ENCODE peak calls at places on chromosomes 3 and 15, in four cellular contexts. One of them, this sample, is unnamed.

GRCh38 chr15:80234883-80235282 is 17.1 kb downstream of the CTXND1 start:
- DNase-seq in tibial nerve: no peak
- DNase-seq in H1: peak
- DNase-seq in ascending aorta: no peak
- DNase-seq in this sample: no peak

GRCh38 chr3:107740992-107741896 is 218.5 kb downstream of the BBX start:
- DNase-seq in H1: no peak
- DNase-seq in ascending aorta: no peak
- DNase-seq in tibial nerve: no peak
- DNase-seq in this sample: no peak

GRCh38 chr3:101913173-101913572 is 63.9 kb downstream of the NFKBIZ start:
- DNase-seq in ascending aorta: no peak
- DNase-seq in H1: no peak
- DNase-seq in tibial nerve: no peak
- DNase-seq in this sample: no peak

GRCh38 chr3:25849101-25849500 is 59.2 kb downstream of the OXSM start:
- DNase-seq in ascending aorta: no peak
- DNase-seq in H1: no peak
- DNase-seq in tibial nerve: no peak
- DNase-seq in this sample: no peak

GRCh38 chr3:14216257-14217048 is 37.8 kb downstream of the LSM3 start:
- DNase-seq in tibial nerve: no peak
- DNase-seq in ascending aorta: peak
- DNase-seq in H1: peak
- DNase-seq in this sample: peak

GRCh38 chr3:67458406-67458805 is 196.0 kb downstream of the SUCLG2 start:
- DNase-seq in tibial nerve: no peak
- DNase-seq in ascending aorta: no peak
- DNase-seq in H1: no peak
- DNase-seq in this sample: no peak

GRCh38 chr15:40744810-40745152 is 10.3 kb downstream of the RMDN3 start:
- DNase-seq in tibial nerve: no peak
- DNase-seq in ascending aorta: no peak
- DNase-seq in H1: no peak
- DNase-seq in this sample: no peak

GRCh38 chr3:65728138-65728537 is 310.6 kb downstream of the MAGI1 start:
- DNase-seq in H1: no peak
- DNase-seq in ascending aorta: no peak
- DNase-seq in tibial nerve: no peak
- DNase-seq in this sample: no peak

GRCh38 chr3:27712136-27713065 is 9.7 kb downstream of the EOMES start:
- DNase-seq in tibial nerve: peak
- DNase-seq in ascending aorta: no peak
- DNase-seq in H1: peak
- DNase-seq in this sample: peak

DNA sequence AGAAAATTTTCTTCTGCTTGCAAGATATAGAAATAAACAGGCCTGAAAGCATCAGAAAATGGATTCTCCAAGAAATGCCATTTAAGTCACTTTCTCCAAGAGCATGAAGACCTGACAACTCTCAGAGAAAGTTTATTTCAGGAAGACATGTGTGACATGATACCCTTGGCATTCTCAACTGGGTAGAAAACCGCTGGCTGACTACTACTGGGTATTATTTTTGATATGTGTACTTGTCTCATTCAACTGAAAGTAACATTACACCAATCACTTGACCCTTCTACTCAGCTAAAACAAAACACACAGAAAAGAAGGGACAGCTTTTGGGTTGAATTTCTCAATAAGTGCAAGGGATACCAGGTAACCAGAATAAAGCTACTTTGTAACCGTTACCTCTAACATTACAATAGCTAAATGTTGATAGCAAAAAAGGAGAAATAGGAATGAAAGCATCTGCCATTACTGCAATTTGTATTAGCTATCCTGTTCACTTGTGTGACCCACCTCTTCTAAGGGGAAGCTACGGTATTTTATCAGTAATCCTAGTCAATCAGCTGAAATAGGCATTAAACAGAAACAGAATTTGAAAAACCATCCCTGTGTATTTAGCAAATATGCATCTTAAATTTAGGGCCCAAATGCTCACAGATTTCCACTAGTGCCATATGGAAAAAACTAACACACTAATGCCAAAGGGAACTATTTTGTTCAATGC is 7.3 kb downstream of the TRA2B start:
- DNase-seq in ascending aorta: no peak
- DNase-seq in H1: no peak
- DNase-seq in tibial nerve: no peak
- DNase-seq in this sample: no peak
- H3K27ac ChIP-seq in ascending aorta: peak
- H3K27ac ChIP-seq in H1: no peak
- H3K27ac ChIP-seq in tibial nerve: no peak
- H3K27ac ChIP-seq in this sample: no peak

DNA sequence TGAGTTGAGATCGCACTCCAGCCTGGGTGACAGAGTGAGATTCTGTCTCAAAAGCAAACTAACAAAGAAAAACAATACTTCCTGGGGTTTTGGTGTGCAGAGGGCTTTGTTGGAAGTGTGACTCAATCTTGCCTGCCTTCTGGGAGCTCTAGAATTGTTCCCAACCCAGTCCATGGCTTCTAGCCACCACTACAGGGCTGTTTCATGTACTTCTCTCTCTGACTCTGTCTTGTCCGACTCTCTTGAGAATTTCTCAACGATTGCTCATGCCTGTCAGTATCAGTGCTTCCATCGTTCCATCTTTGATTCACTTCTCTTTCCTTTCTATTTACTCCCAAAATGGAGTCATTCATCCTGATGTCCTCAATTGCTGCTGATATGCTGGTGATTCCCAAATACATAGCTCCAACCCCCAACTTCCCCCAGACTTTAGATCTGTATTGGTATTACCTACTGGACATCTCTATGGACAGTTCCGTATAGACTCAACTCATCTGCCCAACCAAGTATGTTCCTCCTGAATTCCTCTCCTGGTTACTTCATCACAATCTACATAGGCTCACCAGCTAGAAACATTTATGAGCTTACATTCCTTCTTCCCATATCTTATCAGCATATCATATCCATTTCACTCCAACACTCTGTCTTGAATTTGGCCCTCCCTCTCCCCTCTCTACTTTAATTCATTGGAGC is 1.8 kb upstream of the AP2M1 start:
- DNase-seq in ascending aorta: no peak
- DNase-seq in tibial nerve: no peak
- DNase-seq in H1: no peak
- DNase-seq in this sample: no peak
- H3K27ac ChIP-seq in ascending aorta: no peak
- H3K27ac ChIP-seq in tibial nerve: no peak
- H3K27ac ChIP-seq in H1: no peak
- H3K27ac ChIP-seq in this sample: no peak

DNA sequence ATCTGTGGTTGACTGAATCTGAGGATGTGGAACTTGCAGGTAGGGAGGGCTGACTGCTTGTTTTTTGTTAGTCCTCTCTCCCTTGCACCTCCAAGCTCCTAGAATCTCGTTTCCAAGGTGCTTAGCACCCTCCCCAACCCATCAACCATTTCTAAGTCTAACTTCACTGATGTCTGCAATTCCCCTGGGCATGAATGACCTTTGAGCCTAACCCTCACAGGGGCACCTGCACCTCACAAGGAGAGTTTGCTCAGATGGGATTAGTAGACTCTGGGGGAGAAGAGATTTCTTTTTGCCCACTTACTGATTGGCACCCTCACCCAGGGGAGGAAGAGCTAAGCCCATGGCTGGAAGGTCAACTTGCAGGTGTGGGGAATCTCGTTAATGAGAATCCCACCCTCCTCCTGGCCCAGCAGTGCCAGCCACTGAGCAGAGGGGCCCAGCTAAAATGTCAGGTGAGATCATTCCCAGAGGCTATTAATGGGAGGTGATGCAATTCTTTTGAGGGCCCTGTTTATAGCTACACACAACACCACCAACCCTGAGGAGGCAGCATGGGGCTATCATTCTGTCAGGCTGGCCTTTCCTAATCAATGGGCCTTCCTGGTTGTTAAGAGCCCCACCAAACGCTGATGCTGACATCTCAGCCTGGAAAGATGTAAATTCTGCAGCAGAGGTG is 81.6 kb upstream of the HERC1 start:
- DNase-seq in tibial nerve: no peak
- DNase-seq in H1: no peak
- DNase-seq in ascending aorta: no peak
- DNase-seq in this sample: no peak
- H3K27ac ChIP-seq in tibial nerve: no peak
- H3K27ac ChIP-seq in H1: no peak
- H3K27ac ChIP-seq in ascending aorta: no peak
- H3K27ac ChIP-seq in this sample: no peak

DNA sequence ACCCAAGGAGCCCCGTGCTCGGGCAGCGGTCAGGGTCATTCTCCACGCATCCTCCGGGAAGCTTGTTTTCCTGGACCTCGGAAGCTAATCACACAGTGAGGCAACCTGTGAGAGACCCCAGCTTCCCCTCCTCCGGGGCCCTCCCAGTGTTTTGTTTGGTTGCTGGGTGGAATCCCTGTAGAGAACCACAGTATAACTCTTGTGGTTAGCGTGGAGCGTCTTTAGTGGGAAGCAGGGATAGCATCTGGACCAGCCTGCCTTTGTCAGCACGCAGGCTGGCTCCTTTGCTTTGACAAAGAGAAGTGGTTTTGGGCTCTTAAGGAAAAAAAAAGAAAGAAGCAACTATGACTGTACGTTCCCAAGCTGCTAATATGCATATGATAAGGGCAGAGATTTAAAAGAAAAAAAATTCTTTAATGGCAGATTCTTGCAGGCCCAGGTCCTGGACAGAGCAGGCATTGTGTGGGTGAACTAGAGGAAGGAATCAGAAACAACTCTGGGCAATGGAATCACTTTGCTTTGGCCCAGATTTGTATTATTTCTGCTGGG is 340.8 kb upstream of the CTDSPL start:
- DNase-seq in H1: no peak
- DNase-seq in tibial nerve: no peak
- DNase-seq in ascending aorta: no peak
- DNase-seq in this sample: no peak
- H3K27ac ChIP-seq in H1: no peak
- H3K27ac ChIP-seq in tibial nerve: no peak
- H3K27ac ChIP-seq in ascending aorta: peak
- H3K27ac ChIP-seq in this sample: no peak

This sample was measured in caudate nucleus.